ENCODE peak calls at places on chromosomes 6 and 20, in seven cellular contexts. V is right cardiac atrium; E is activated CD8-positive, alpha-beta memory T cell treated with anti-CD3 and anti-CD28 coated beads for 24 hours; J is DMS153; I is stromal cell of bone marrow; B is activated CD4-positive, alpha-beta T cell treated with anti-CD3 and anti-CD28 coated beads for 36 hours; U is KG1. C is an unnamed sample.

GRCh38 chr6:41359617-41360313 is 24.4 kb downstream of the NCR2 start:
- DNase-seq in V (no peak), E (peak), J (no peak), I (no peak), B (no peak), U (no peak), C (no peak)

GRCh38 chr20:18702736-18703135 is 110.8 kb upstream of the SCP2D1 start:
- DNase-seq in V (peak), E (no peak), J (no peak), I (peak), B (no peak), U (no peak), C (no peak)

GRCh38 chr6:65199121-65199520 is 507.9 kb downstream of the EYS start:
- DNase-seq in V (no peak), E (no peak), J (no peak), I (no peak), B (no peak), U (no peak), C (no peak)

GRCh38 chr6:49890988-49891387 is 24.7 kb upstream of the CRISP1 start:
- DNase-seq in V (no peak), E (no peak), J (no peak), I (no peak), B (no peak), U (no peak), C (no peak)

GRCh38 chr20:13424174-13424833 is 203.2 kb downstream of the ISM1 start:
- DNase-seq in V (no peak), E (no peak), J (no peak), I (no peak), B (no peak), U (no peak), C (no peak)

GRCh38 chr20:63502671-63503172 is 3.8 kb upstream of the EEF1A2 start:
- DNase-seq in V (peak), E (no peak), J (no peak), I (no peak), B (no peak), U (no peak), C (no peak)

GRCh38 chr6:106608080-106608668 is 21.1 kb downstream of the RTN4IP1 start:
- DNase-seq in V (no peak), E (no peak), J (no peak), I (no peak), B (peak), U (peak), C (peak)

GRCh38 chr6:30490031-30490876 is 945 bp downstream of the HLA-E start:
- DNase-seq in V (peak), E (peak), J (no peak), I (no peak), B (peak), U (no peak), C (peak)

GRCh38 chr6:47729457-47729856 is 31.1 kb downstream of the ADGRF4 start:
- DNase-seq in V (no peak), E (no peak), J (no peak), I (no peak), B (no peak), U (no peak), C (no peak)

GRCh38 chr6:84635081-84635745 is 129.2 kb downstream of the TBX18 start:
- DNase-seq in V (no peak), E (no peak), J (no peak), I (no peak), B (no peak), U (no peak), C (peak)

GRCh38 chr20:42442728-42443127 is 747.0 kb downstream of the PTPRT start:
- DNase-seq in V (peak), E (no peak), J (no peak), I (no peak), B (no peak), U (no peak), C (peak)

GRCh38 chr20:23586735-23587525 is 18.6 kb upstream of the CST9L start:
- DNase-seq in V (no peak), E (peak), J (no peak), I (no peak), B (no peak), U (no peak), C (no peak)

GRCh38 chr20:51732454-51732791 is 35.8 kb downstream of the ATP9A start:
- DNase-seq in V (no peak), E (no peak), J (no peak), I (peak), B (no peak), U (no peak), C (peak)

GRCh38 chr6:74651948-74652347 is 553.9 kb downstream of the COL12A1 start:
- DNase-seq in V (no peak), E (no peak), J (no peak), I (no peak), B (no peak), U (no peak), C (no peak)

GRCh38 chr6:110563711-110564110 is 87.3 kb upstream of the SLC22A16 start:
- DNase-seq in V (no peak), E (no peak), J (peak), I (no peak), B (no peak), U (no peak), C (no peak)